ENCODE peak calls at places on chromosomes 12 and 14, in six cellular contexts. One of them, this sample, is unnamed.

GRCh38 chr14:104294983-104295680 is 156.7 kb downstream of the KIF26A start:
- DNase-seq in psoas muscle: peak
- DNase-seq in HL-60: no peak
- DNase-seq in AG04450: no peak
- DNase-seq in A549: no peak
- DNase-seq in WERI-Rb-1: peak
- DNase-seq in this sample: no peak

GRCh38 chr14:73457050-73457934 is 1.1 kb downstream of the NUMB start:
- DNase-seq in psoas muscle: peak
- DNase-seq in AG04450: no peak
- DNase-seq in WERI-Rb-1: peak
- DNase-seq in A549: no peak
- DNase-seq in HL-60: no peak
- DNase-seq in this sample: no peak

GRCh38 chr14:89773151-89773550 is 181.4 kb downstream of the EFCAB11 start:
- DNase-seq in psoas muscle: no peak
- DNase-seq in AG04450: no peak
- DNase-seq in WERI-Rb-1: no peak
- DNase-seq in A549: no peak
- DNase-seq in HL-60: no peak
- DNase-seq in this sample: no peak

GRCh38 chr14:72608391-72609204 is 285.3 kb downstream of the DPF3 start:
- DNase-seq in AG04450: peak
- DNase-seq in A549: peak
- DNase-seq in WERI-Rb-1: no peak
- DNase-seq in HL-60: no peak
- DNase-seq in psoas muscle: no peak
- DNase-seq in this sample: peak

GRCh38 chr14:104387000-104387384 is 192.6 kb upstream of the C14orf180 start:
- DNase-seq in psoas muscle: no peak
- DNase-seq in HL-60: no peak
- DNase-seq in A549: no peak
- DNase-seq in AG04450: no peak
- DNase-seq in WERI-Rb-1: no peak
- DNase-seq in this sample: no peak

GRCh38 chr12:26244503-26244902 is 49.1 kb downstream of the SSPN start:
- DNase-seq in A549: no peak
- DNase-seq in AG04450: no peak
- DNase-seq in psoas muscle: no peak
- DNase-seq in WERI-Rb-1: no peak
- DNase-seq in HL-60: peak
- DNase-seq in this sample: no peak

GRCh38 chr14:63663428-63664142 is 21.9 kb upstream of the WDR89 start:
- DNase-seq in AG04450: no peak
- DNase-seq in psoas muscle: no peak
- DNase-seq in A549: no peak
- DNase-seq in WERI-Rb-1: no peak
- DNase-seq in HL-60: no peak
- DNase-seq in this sample: no peak

GRCh38 chr14:33551963-33552362 is 398.9 kb downstream of the EGLN3 start:
- DNase-seq in HL-60: no peak
- DNase-seq in psoas muscle: no peak
- DNase-seq in A549: no peak
- DNase-seq in WERI-Rb-1: no peak
- DNase-seq in AG04450: no peak
- DNase-seq in this sample: no peak

GRCh38 chr12:13440844-13441243 is 244.3 kb downstream of the EMP1 start:
- DNase-seq in A549: no peak
- DNase-seq in WERI-Rb-1: no peak
- DNase-seq in AG04450: no peak
- DNase-seq in psoas muscle: no peak
- DNase-seq in HL-60: no peak
- DNase-seq in this sample: no peak

GRCh38 chr12:123384994-123385376 is 1.1 kb downstream of the KMT5A start:
- DNase-seq in A549: peak
- DNase-seq in AG04450: no peak
- DNase-seq in HL-60: no peak
- DNase-seq in psoas muscle: no peak
- DNase-seq in WERI-Rb-1: no peak
- DNase-seq in this sample: no peak
- TF ChIP-seq CTCF in A549: no peak
- TF ChIP-seq CTCF in AG04450: peak
- TF ChIP-seq CTCF in HL-60: no peak
- TF ChIP-seq CTCF in psoas muscle: no peak
- TF ChIP-seq CTCF in WERI-Rb-1: no peak
- TF ChIP-seq CTCF in this sample: no peak

DNA sequence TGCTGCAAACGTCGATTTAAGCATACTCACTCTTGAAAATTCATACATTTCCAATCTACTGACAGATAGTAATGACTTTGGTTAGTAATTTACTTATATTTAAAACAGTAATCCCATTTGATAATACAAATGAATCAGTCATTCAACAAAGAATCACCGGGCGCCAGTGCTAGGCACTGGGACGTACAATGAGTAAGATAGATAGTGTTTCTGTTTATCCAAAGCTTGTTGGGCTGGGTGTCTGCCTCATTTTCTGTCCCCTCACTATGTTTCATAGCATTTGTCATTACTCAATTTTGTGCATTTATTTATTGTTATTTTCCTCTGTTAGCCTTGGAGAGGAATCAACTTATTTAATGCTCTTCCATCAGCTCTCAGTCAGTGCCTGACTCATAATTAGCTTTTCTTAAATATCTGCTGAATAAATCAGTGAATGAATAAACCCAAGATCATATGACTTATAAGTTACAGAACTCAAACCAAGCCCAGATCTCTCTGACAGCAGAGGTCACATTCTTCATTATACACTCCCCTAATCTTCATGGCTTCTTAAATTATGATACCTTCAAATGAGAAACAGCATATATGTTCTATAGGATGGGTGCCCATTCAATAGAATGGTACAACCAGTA is 86.2 kb downstream of the TSPAN8 start:
- DNase-seq in WERI-Rb-1: no peak
- DNase-seq in psoas muscle: no peak
- DNase-seq in A549: no peak
- DNase-seq in HL-60: no peak
- DNase-seq in AG04450: no peak
- DNase-seq in this sample: no peak
- H3K4me3 ChIP-seq in WERI-Rb-1: no peak
- H3K4me3 ChIP-seq in psoas muscle: no peak
- H3K4me3 ChIP-seq in A549: no peak
- H3K4me3 ChIP-seq in HL-60: no peak
- H3K4me3 ChIP-seq in AG04450: no peak
- H3K4me3 ChIP-seq in this sample: no peak

DNA sequence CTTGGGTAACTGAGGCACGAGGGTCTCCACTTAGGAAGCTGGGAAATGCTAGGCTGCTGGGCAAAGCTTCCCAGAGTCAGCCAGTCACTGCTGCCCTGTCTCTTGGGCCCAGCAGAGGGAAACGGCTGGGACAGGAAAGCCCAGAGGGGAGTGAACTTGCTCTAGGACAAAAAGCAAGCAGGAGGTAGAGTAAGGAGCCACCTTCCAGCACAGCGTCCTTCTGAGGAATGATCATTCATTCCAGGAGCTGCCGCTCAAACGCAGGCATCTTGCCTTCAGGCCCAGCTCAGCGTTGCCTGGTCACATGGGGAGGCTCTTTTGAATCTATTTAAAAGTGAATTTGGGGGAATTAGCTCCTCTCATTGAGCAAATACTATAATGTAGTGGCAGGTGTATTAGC is 118.6 kb downstream of the CRACR2A start:
- DNase-seq in HL-60: no peak
- DNase-seq in WERI-Rb-1: no peak
- DNase-seq in A549: no peak
- DNase-seq in psoas muscle: no peak
- DNase-seq in AG04450: no peak
- DNase-seq in this sample: no peak
- TF ChIP-seq CTCF in HL-60: no peak
- TF ChIP-seq CTCF in WERI-Rb-1: no peak
- TF ChIP-seq CTCF in A549: no peak
- TF ChIP-seq CTCF in psoas muscle: no peak
- TF ChIP-seq CTCF in AG04450: no peak
- TF ChIP-seq CTCF in this sample: no peak

GRCh38 chr12:107900588-107900987 is 126.1 kb downstream of the ASCL4 start:
- DNase-seq in AG04450: no peak
- DNase-seq in A549: no peak
- DNase-seq in psoas muscle: no peak
- DNase-seq in HL-60: no peak
- DNase-seq in WERI-Rb-1: no peak
- DNase-seq in this sample: no peak

GRCh38 chr12:107906719-107907118 is 132.2 kb downstream of the ASCL4 start:
- DNase-seq in psoas muscle: no peak
- DNase-seq in AG04450: no peak
- DNase-seq in A549: no peak
- DNase-seq in WERI-Rb-1: no peak
- DNase-seq in HL-60: peak
- DNase-seq in this sample: no peak

DNA sequence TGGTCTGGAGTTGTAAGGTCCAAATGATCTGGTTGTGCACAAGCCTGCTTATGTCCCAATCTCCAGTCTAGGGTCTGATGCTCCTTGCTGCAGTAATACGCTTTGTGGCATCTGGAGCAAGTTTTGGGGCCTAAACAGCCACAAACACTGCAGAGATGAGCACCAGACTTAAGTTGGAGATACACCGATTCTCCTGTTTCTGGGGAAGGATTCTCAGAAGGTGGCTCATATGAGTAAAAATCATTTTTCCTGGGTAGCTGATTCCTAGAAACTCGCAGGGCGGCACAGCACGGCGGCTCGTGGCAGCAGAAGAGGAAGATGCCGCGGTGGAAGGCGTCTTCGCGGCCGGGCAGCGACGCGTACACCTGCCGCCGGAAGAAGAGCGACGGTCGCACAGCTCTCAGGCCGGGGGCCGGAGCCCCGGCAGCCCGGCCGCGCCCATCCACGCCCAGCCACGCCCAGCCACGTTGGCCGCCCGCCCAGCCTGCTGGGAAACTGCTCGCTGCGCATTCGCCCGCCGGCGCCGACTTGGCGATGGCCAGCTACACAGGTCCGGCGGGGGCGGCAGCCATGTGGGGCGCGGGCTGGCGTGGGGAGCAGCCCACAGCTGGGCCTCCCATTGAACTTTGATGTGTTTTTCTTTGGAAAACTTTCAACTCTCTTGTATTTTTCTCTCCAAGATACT is 129.0 kb downstream of the ASCL4 start:
- DNase-seq in WERI-Rb-1: peak
- DNase-seq in HL-60: peak
- DNase-seq in psoas muscle: peak
- DNase-seq in A549: peak
- DNase-seq in AG04450: no peak
- DNase-seq in this sample: no peak
- H3K4me3 ChIP-seq in WERI-Rb-1: peak
- H3K4me3 ChIP-seq in HL-60: peak
- H3K4me3 ChIP-seq in psoas muscle: peak
- H3K4me3 ChIP-seq in A549: peak
- H3K4me3 ChIP-seq in AG04450: no peak
- H3K4me3 ChIP-seq in this sample: peak

GRCh38 chr14:54566152-54566409 is 847 bp upstream of the SAMD4A start:
- DNase-seq in A549: no peak
- DNase-seq in psoas muscle: no peak
- DNase-seq in HL-60: no peak
- DNase-seq in AG04450: no peak
- DNase-seq in WERI-Rb-1: peak
- DNase-seq in this sample: no peak

GRCh38 chr14:54567634-54568561 is 970 bp downstream of the SAMD4A start:
- DNase-seq in HL-60: peak
- DNase-seq in WERI-Rb-1: peak
- DNase-seq in A549: no peak
- DNase-seq in AG04450: no peak
- DNase-seq in psoas muscle: peak
- DNase-seq in this sample: no peak

GRCh38 chr14:54565236-54566151 is 1.4 kb upstream of the SAMD4A start:
- DNase-seq in psoas muscle: peak
- DNase-seq in AG04450: peak
- DNase-seq in WERI-Rb-1: peak
- DNase-seq in A549: peak
- DNase-seq in HL-60: peak
- DNase-seq in this sample: peak

GRCh38 chr14:54567224-54567633 is 301 bp downstream of the SAMD4A start:
- DNase-seq in psoas muscle: no peak
- DNase-seq in HL-60: no peak
- DNase-seq in AG04450: no peak
- DNase-seq in WERI-Rb-1: peak
- DNase-seq in A549: no peak
- DNase-seq in this sample: no peak

DNA sequence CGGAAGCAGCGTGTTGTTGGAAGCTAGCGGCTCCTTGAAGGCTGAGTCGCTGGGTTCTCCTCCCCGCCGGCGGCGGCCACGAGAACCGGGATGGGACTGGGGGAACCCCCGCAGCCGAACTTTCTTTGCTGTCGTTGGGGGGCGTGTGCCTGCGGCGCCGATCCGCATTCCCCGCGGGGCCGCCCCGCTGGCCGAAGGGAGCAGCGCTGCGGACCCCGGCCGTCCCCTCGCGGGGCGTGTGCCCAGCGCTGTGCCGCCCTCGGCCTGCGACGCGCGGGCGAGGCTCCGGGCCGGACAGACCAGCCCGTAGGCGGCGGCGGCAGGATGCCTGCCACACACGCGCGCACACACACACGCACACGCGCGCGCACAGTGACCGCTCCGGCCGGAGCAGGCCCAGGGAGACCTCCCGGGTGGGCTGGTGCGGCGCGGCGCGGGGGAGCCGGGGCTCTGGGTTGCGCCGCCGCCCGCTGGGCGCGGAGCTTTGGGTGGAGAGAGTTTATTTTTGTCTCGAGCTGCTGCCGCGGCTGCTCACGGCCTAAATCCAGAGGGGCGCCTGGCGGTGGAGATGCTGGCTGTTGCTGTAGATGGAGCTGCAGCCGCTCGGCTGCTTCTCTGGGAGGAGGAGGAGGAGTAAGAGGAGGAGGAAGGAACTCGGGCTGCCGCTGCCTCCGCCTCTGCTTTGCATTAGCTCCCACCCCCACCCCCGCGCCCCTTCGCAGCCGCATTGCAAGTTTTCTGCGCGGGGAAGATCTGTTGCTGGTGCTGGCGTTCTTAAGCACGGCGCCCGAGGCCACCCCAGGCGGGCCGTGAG is at the start of gene SAMD4A:
- DNase-seq in psoas muscle: peak
- DNase-seq in AG04450: peak
- DNase-seq in HL-60: peak
- DNase-seq in A549: peak
- DNase-seq in WERI-Rb-1: peak
- DNase-seq in this sample: peak
- TF ChIP-seq CTCF in psoas muscle: peak
- TF ChIP-seq CTCF in AG04450: peak
- TF ChIP-seq CTCF in HL-60: no peak
- TF ChIP-seq CTCF in A549: peak
- TF ChIP-seq CTCF in WERI-Rb-1: no peak
- TF ChIP-seq CTCF in this sample: peak

DNA sequence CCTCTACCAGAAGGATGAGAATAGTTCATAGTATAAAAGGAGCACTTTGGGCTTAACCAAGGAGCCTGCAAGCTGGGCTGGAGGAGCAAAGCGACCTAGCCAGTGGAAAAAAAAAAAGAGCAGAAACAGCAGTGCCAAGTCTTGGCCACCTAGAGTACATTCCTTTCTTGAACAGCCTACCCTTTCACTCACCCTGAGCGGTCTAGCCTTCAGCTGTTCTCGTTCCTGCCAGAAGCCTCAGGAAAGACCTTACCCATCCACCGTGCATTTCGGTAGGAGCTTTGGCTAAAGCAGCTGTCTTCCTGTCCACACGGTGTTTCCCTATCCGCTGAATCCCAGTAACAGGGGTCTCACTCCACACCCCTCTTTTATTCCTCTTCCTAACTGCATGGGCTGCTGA is 88.7 kb upstream of the METAP2 start:
- DNase-seq in AG04450: peak
- DNase-seq in HL-60: no peak
- DNase-seq in WERI-Rb-1: no peak
- DNase-seq in A549: no peak
- DNase-seq in psoas muscle: peak
- DNase-seq in this sample: peak
- H3K4me3 ChIP-seq in AG04450: peak
- H3K4me3 ChIP-seq in HL-60: no peak
- H3K4me3 ChIP-seq in WERI-Rb-1: no peak
- H3K4me3 ChIP-seq in A549: no peak
- H3K4me3 ChIP-seq in psoas muscle: peak
- H3K4me3 ChIP-seq in this sample: no peak

This sample was measured in retinal pigment epithelial cell.